ENCODE peak calls at places on chromosomes 7 and 10, in nine cellular contexts. H, T, F, V, D, Z, C, G and Y are unnamed samples.

GRCh38 chr7:96547371-96547811 is 162.3 kb downstream of the SEM1 start:
- DNase-seq in H (peak; percentile 14), F (no peak), Z (no peak), V (no peak), G (no peak), D (no peak), C (no peak), T (no peak), Y (no peak)

GRCh38 chr10:77872151-77872946 is 54.2 kb downstream of the DLG5 start:
- DNase-seq in G (no peak), T (no peak), D (no peak), F (no peak), Z (no peak), V (no peak), H (peak; percentile 82), C (no peak), Y (no peak)

GRCh38 chr7:119270045-119270464 is 1002.9 kb upstream of the KCND2 start:
- DNase-seq in G (peak; percentile 14), F (peak; percentile 33), H (peak; percentile 47), C (peak; percentile 89), V (peak; percentile 56), Z (peak; percentile 66), T (peak; percentile 3), D (no peak), Y (peak; percentile 50)

GRCh38 chr10:110156046-110156445 is 51.4 kb upstream of the MXI1 start:
- DNase-seq in C (no peak), H (no peak), F (no peak), G (no peak), D (no peak), T (no peak), Z (no peak), V (no peak), Y (no peak)

GRCh38 chr7:140209866-140210609 is 33.3 kb upstream of the KDM7A start:
- DNase-seq in G (peak; percentile 23), F (no peak), Z (no peak), T (no peak), C (no peak), V (no peak), H (no peak), D (peak; percentile 85), Y (no peak)

GRCh38 chr10:103855424-103855823 is at the start of gene SH3PXD2A:
- DNase-seq in H (peak; percentile 94), T (peak; percentile 62), V (no peak), F (no peak), Z (peak; percentile 19), G (no peak), D (no peak), C (peak; percentile 72), Y (peak; percentile 17)

GRCh38 chr10:74051729-74052342 is 53.9 kb downstream of the VCL start:
- DNase-seq in G (no peak), H (no peak), D (no peak), F (no peak), T (peak; percentile 25), C (peak; percentile 70), Z (no peak), V (no peak), Y (peak; percentile 75)

GRCh38 chr10:119207713-119208552 is 562 bp downstream of the GRK5 start:
- DNase-seq in Z (peak; percentile 65), H (peak; percentile 36), G (no peak), T (peak; percentile 29), V (no peak), F (no peak), D (no peak), C (peak; percentile 54), Y (peak; percentile 17)

GRCh38 chr10:43839973-43840372 is 191.3 kb upstream of the ZNF32 start:
- DNase-seq in V (no peak), H (no peak), C (no peak), Z (no peak), T (no peak), F (no peak), G (no peak), D (no peak), Y (no peak)

GRCh38 chr7:122550545-122550944 is 148.4 kb downstream of the RNF133 start:
- DNase-seq in G (no peak), Z (no peak), V (no peak), F (no peak), H (no peak), D (no peak), C (peak; percentile 23), T (no peak), Y (no peak)

GRCh38 chr7:925601-926000 is 28.9 kb downstream of the ADAP1 start:
- DNase-seq in T (no peak), G (no peak), C (no peak), V (no peak), D (no peak), Z (no peak), F (no peak), H (no peak), Y (no peak)

GRCh38 chr10:100653957-100654834 is 91.2 kb upstream of the PAX2 start:
- DNase-seq in H (peak; percentile 81), F (no peak), C (peak; percentile 78), D (no peak), V (no peak), G (no peak), Z (no peak), T (no peak), Y (peak; percentile 50)

GRCh38 chr10:95482501-95483248 is 78.5 kb downstream of the SORBS1 start:
- DNase-seq in D (no peak), C (no peak), Z (no peak), T (no peak), H (no peak), F (no peak), V (no peak), G (no peak), Y (no peak)

GRCh38 chr7:125467996-125468854 is 538.6 kb upstream of the POT1 start:
- DNase-seq in D (no peak), Z (no peak), T (no peak), F (no peak), C (no peak), G (no peak), H (no peak), V (no peak), Y (no peak)

GRCh38 chr10:31871266-31871887 is 57.3 kb downstream of the ARHGAP12 start:
- DNase-seq in D (no peak), V (no peak), T (no peak), Z (no peak), G (no peak), C (no peak), F (no peak), H (no peak), Y (no peak)

GRCh38 chr10:31867646-31868045 is 61.0 kb downstream of the ARHGAP12 start:
- DNase-seq in G (no peak), D (no peak), T (no peak), H (no peak), V (no peak), C (no peak), F (no peak), Z (no peak), Y (no peak)

GRCh38 chr10:31864834-31865518 is 63.7 kb downstream of the ARHGAP12 start:
- DNase-seq in F (no peak), T (peak; percentile 23), H (no peak), C (peak; percentile 82), V (no peak), G (no peak), D (no peak), Z (peak; percentile 48), Y (no peak)

DNA sequence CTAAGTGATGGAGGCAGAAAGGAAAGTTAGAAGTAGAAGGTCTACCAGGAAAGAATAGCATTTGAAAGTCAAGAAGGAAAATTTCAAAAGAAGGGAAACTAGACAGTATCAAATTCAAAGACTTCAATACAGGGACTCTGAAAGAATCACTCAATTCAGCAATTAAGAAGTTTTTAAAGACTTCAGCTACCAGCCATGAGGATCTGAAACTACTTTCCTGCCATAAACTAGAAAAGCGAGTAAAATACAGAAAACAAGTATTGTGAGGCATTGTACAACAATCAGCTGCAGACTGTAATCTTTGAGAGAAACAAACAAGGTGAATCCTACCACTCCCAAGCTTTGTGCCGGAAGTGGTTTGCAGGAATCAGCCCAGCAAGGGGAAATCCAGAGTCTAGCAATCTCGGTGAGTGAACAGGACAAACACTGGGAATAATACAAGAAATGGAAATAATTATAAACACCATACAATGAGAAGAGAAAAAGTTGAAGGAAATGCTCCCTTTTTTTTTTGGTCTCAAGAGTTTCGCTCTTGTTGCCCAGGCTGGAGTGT is 62.4 kb downstream of the ARHGAP12 start:
- DNase-seq in F (no peak), D (no peak), V (no peak), H (no peak), G (no peak), C (no peak), T (peak; percentile 47), Z (no peak), Y (no peak)
- TF ChIP-seq REST in F (no peak), D (no peak), V (no peak), H (no peak), G (no peak), C (no peak), T (no peak), Z (no peak), Y (no peak)

GRCh38 chr7:86645676-86646276 is 2.1 kb downstream of the GRM3 start:
- DNase-seq in H (peak; percentile 8), C (no peak), V (no peak), T (no peak), G (no peak), D (no peak), Z (no peak), F (no peak), Y (no peak)
- TF ChIP-seq REST in H (no peak), C (no peak), V (no peak), T (no peak), G (no peak), D (no peak), Z (no peak), F (no peak), Y (no peak)

GRCh38 chr7:155219154-155219531 is 78.5 kb upstream of the INSIG1 start:
- DNase-seq in V (no peak), D (no peak), T (no peak), C (no peak), F (no peak), G (no peak), H (no peak), Z (no peak), Y (no peak)
- TF ChIP-seq REST in V (no peak), D (no peak), T (no peak), C (no peak), F (no peak), G (no peak), H (no peak), Z (no peak), Y (no peak)

GRCh38 chr10:33703897-33704825 is 369.7 kb upstream of the NRP1 start:
- DNase-seq in Z (no peak), F (no peak), V (no peak), T (no peak), G (no peak), C (no peak), D (no peak), H (no peak), Y (no peak)
- TF ChIP-seq REST in Z (no peak), F (no peak), V (no peak), T (no peak), G (no peak), C (no peak), D (no peak), H (no peak), Y (no peak)

GRCh38 chr7:77935652-77936348 is 137.2 kb downstream of the PHTF2 start:
- DNase-seq in H (no peak), G (no peak), V (no peak), Z (no peak), F (no peak), T (peak; percentile 6), C (no peak), D (no peak), Y (no peak)
- TF ChIP-seq REST in H (no peak), G (no peak), V (no peak), Z (no peak), F (no peak), T (no peak), C (no peak), D (no peak), Y (no peak)